ENCODE peak calls at places on chromosomes 13 and 19, in seven cellular contexts. B, R, U, T, W, X and D are unnamed samples.

GRCh38 chr19:10736916-10737551 is 19.2 kb downstream of the DNM2 start:
- DNase-seq in B (no peak), R (no peak), U (no peak), T (no peak), W (no peak), X (no peak), D (no peak)

GRCh38 chr19:14056069-14056666 is 5.7 kb downstream of the PALM3 start:
- DNase-seq in B (no peak), R (no peak), U (no peak), T (no peak), W (no peak), X (no peak), D (no peak)

GRCh38 chr19:16449330-16449961 is 22.3 kb downstream of the EPS15L1 start:
- DNase-seq in B (no peak), R (no peak), U (no peak), T (no peak), W (no peak), X (no peak), D (no peak)

GRCh38 chr19:2887391-2887914 is 13.3 kb upstream of the ZNF57 start:
- DNase-seq in B (peak; percentile 57), R (no peak), U (peak; percentile 53), T (peak; percentile 72), W (no peak), X (no peak), D (peak; percentile 77)

GRCh38 chr13:53137777-53138176 is 109.2 kb downstream of the OLFM4 start:
- DNase-seq in B (no peak), R (no peak), U (no peak), T (no peak), W (no peak), X (no peak), D (no peak)

GRCh38 chr13:48000559-48001126 is 430 bp downstream of the SUCLA2 start:
- DNase-seq in B (no peak), R (no peak), U (peak; percentile 54), T (no peak), W (peak; percentile 35), X (no peak), D (no peak)

GRCh38 chr13:41398494-41399190 is 58.7 kb upstream of the RGCC start:
- DNase-seq in B (no peak), R (no peak), U (no peak), T (no peak), W (no peak), X (no peak), D (no peak)

GRCh38 chr13:63288576-63288975 is 1872.9 kb upstream of the PCDH20 start:
- DNase-seq in B (no peak), R (no peak), U (no peak), T (no peak), W (no peak), X (no peak), D (no peak)

GRCh38 chr13:81318231-81319019 is 977.5 kb upstream of the SPRY2 start:
- DNase-seq in B (no peak), R (no peak), U (no peak), T (no peak), W (no peak), X (no peak), D (no peak)

GRCh38 chr13:49464621-49465325 is 20.7 kb downstream of the SETDB2 start:
- DNase-seq in B (no peak), R (no peak), U (no peak), T (no peak), W (no peak), X (no peak), D (no peak)

GRCh38 chr13:49086711-49087110 is 111.0 kb downstream of the FNDC3A start:
- DNase-seq in B (no peak), R (no peak), U (no peak), T (no peak), W (no peak), X (no peak), D (no peak)

GRCh38 chr19:46493236-46494114 is 2.2 kb downstream of the PNMA8B start:
- DNase-seq in B (no peak), R (no peak), U (no peak), T (peak; percentile 67), W (peak; percentile 64), X (no peak), D (no peak)

GRCh38 chr13:114031631-114032030 is 57.8 kb upstream of the C13orf46 start:
- DNase-seq in B (no peak), R (no peak), U (no peak), T (no peak), W (no peak), X (no peak), D (no peak)

GRCh38 chr19:1410136-1410786 is 2.9 kb downstream of the DAZAP1 start:
- DNase-seq in B (no peak), R (no peak), U (no peak), T (no peak), W (no peak), X (no peak), D (no peak)

GRCh38 chr19:15292847-15293582 is 39.3 kb downstream of the BRD4 start:
- DNase-seq in B (no peak), R (no peak), U (no peak), T (no peak), W (no peak), X (no peak), D (no peak)

GRCh38 chr13:35826626-35827254 is 304.4 kb downstream of the DCLK1 start:
- DNase-seq in B (no peak), R (no peak), U (no peak), T (no peak), W (peak; percentile 73), X (no peak), D (no peak)

GRCh38 chr19:40252395-40252794 is 25.9 kb upstream of the CCNP start:
- DNase-seq in B (no peak), R (no peak), U (no peak), T (no peak), W (no peak), X (no peak), D (no peak)

GRCh38 chr19:12194827-12195500 is 32.1 kb downstream of the ZNF136 start:
- DNase-seq in B (no peak), R (peak; percentile 92), U (peak; percentile 91), T (peak; percentile 95), W (peak; percentile 98), X (no peak), D (peak; percentile 88)

GRCh38 chr13:32426191-32426980 is 1.5 kb downstream of the N4BP2L1 start:
- DNase-seq in B (peak; percentile 63), R (no peak), U (peak; percentile 35), T (no peak), W (no peak), X (no peak), D (no peak)

GRCh38 chr13:50909605-50910482 is at the start of gene RNASEH2B:
- DNase-seq in B (peak; percentile 82), R (peak; percentile 69), U (peak; percentile 72), T (peak; percentile 92), W (peak; percentile 67), X (peak; percentile 50), D (peak; percentile 74)

GRCh38 chr13:74794582-74794981 is 660.4 kb upstream of the KLF12 start:
- DNase-seq in B (no peak), R (no peak), U (no peak), T (peak; percentile 3), W (no peak), X (no peak), D (no peak)

GRCh38 chr19:11485245-11485837 is 4.5 kb upstream of the ELAVL3 start:
- DNase-seq in B (no peak), R (no peak), U (no peak), T (no peak), W (no peak), X (no peak), D (no peak)

GRCh38 chr13:76600086-76600485 is 286.1 kb downstream of the KCTD12 start:
- DNase-seq in B (no peak), R (no peak), U (no peak), T (no peak), W (no peak), X (no peak), D (no peak)

GRCh38 chr13:80039000-80039399 is 301.9 kb downstream of the SPRY2 start:
- DNase-seq in B (no peak), R (no peak), U (no peak), T (no peak), W (no peak), X (no peak), D (no peak)

GRCh38 chr13:79384022-79384610 is 21.9 kb downstream of the RBM26 start:
- DNase-seq in B (no peak), R (no peak), U (no peak), T (no peak), W (no peak), X (no peak), D (no peak)

GRCh38 chr19:41615207-41615606 is 11.7 kb downstream of the CEACAM4 start:
- DNase-seq in B (no peak), R (no peak), U (no peak), T (no peak), W (no peak), X (no peak), D (no peak)

GRCh38 chr19:6060600-6061391 is 49.5 kb downstream of the RFX2 start:
- DNase-seq in B (peak; percentile 13), R (no peak), U (peak; percentile 12), T (no peak), W (no peak), X (no peak), D (peak; percentile 9)

GRCh38 chr19:28949535-28949934 is 263.4 kb downstream of the UQCRFS1 start:
- DNase-seq in B (no peak), R (no peak), U (no peak), T (no peak), W (peak; percentile 21), X (no peak), D (no peak)

GRCh38 chr19:10510301-10510802 is 6.9 kb downstream of the S1PR5 start:
- DNase-seq in B (no peak), R (peak; percentile 63), U (no peak), T (peak; percentile 70), W (peak; percentile 88), X (peak; percentile 66), D (no peak)